ENCODE peak calls at places on chromosome 15, in four cellular contexts. Y, K, W and U are unnamed samples. For H3K9me3, the result is how much of the 10 kb centered on the place peaks cover.

GRCh38 chr15:39625856-39626255 is 45.0 kb downstream of the THBS1 start:
- DNase-seq in Y (peak), K (no peak), W (peak), U (no peak)

GRCh38 chr15:44726568-44727461 is 9.5 kb upstream of the TRIM69 start:
- DNase-seq in Y (peak), K (peak), W (peak), U (peak)

GRCh38 chr15:78808550-78808949 is 2.7 kb downstream of the ADAMTS7 start:
- DNase-seq in Y (peak), K (no peak), W (peak), U (peak)

GRCh38 chr15:64897345-64897985 is 14.2 kb upstream of the ANKDD1A start:
- DNase-seq in Y (peak), K (peak), W (peak), U (no peak)

GRCh38 chr15:34065941-34066340 is 26.9 kb upstream of the AVEN start:
- DNase-seq in Y (no peak), K (no peak), W (no peak), U (no peak)

GRCh38 chr15:80127911-80128310 is 24.9 kb upstream of the FAH start:
- DNase-seq in Y (no peak), K (no peak), W (peak), U (no peak)

GRCh38 chr15:100106732-100107131 is 235.0 kb downstream of the ADAMTS17 start:
- DNase-seq in Y (no peak), K (peak), W (no peak), U (no peak)

GRCh38 chr15:66229790-66230460 is 23.6 kb downstream of the MEGF11 start:
- DNase-seq in Y (no peak), K (no peak), W (no peak), U (no peak)

GRCh38 chr15:57281357-57281756 is 94.9 kb upstream of the CGNL1 start:
- DNase-seq in Y (no peak), K (no peak), W (no peak), U (no peak)

GRCh38 chr15:40258544-40258943 is 19.7 kb downstream of the PAK6 start:
- DNase-seq in Y (no peak), K (no peak), W (no peak), U (no peak)

GRCh38 chr15:94631608-94632007 is 400.2 kb downstream of the MCTP2 start:
- DNase-seq in Y (no peak), K (no peak), W (no peak), U (no peak)

GRCh38 chr15:89654311-89654761 is 931 bp downstream of the KIF7 start:
- DNase-seq in Y (peak), K (no peak), W (peak), U (no peak)

GRCh38 chr15:82640672-82641071 is 6.5 kb downstream of the CPEB1 start:
- DNase-seq in Y (no peak), K (no peak), W (no peak), U (no peak)

GRCh38 chr15:36373549-36373948 is 205.9 kb upstream of the CDIN1 start:
- DNase-seq in Y (peak), K (no peak), W (no peak), U (no peak)

GRCh38 chr15:64635486-64635815 is 139.9 kb downstream of the RBPMS2 start:
- DNase-seq in Y (no peak), K (peak), W (peak), U (peak)

GRCh38 chr15:85306946-85307686 is 73.3 kb upstream of the AKAP13 start:
- DNase-seq in Y (no peak), K (no peak), W (no peak), U (no peak)

GRCh38 chr15:98150531-98150930 is 190.0 kb downstream of the ARRDC4 start:
- DNase-seq in Y (no peak), K (no peak), W (no peak), U (no peak)

GRCh38 chr15:78873796-78874761 is 1.4 kb downstream of the MORF4L1 start:
- DNase-seq in Y (peak), K (peak), W (peak), U (peak)

GRCh38 chr15:58249646-58250312 is 111.6 kb downstream of the AQP9 start:
- DNase-seq in Y (no peak), K (no peak), W (no peak), U (no peak)

GRCh38 chr15:85642693-85643058 is 152.0 kb downstream of the KLHL25 start:
- DNase-seq in Y (no peak), K (peak), W (peak), U (no peak)

GRCh38 chr15:63389902-63390301 is 8.3 kb upstream of the CA12 start:
- DNase-seq in Y (peak), K (no peak), W (no peak), U (no peak)

GRCh38 chr15:43511012-43511885 is 6.2 kb upstream of the MAP1A start:
- DNase-seq in Y (peak), K (peak), W (peak), U (peak)

GRCh38 chr15:75153084-75153483 is 48.6 kb upstream of the C15orf39 start:
- DNase-seq in Y (peak), K (peak), W (peak), U (peak)

GRCh38 chr15:70100495-70101331 is 3.0 kb upstream of the TLE3 start:
- DNase-seq in Y (peak), K (peak), W (peak), U (peak)

GRCh38 chr15:60006203-60006782 is 2.2 kb downstream of the FOXB1 start:
- DNase-seq in Y (peak), K (peak), W (peak), U (peak)

GRCh38 chr15:49815937-49816336 is 195.1 kb downstream of the DTWD1 start:
- DNase-seq in Y (no peak), K (no peak), W (peak), U (no peak)

GRCh38 chr15:59298255-59298856 is 74.3 kb downstream of the MYO1E start:
- DNase-seq in Y (peak), K (no peak), W (peak), U (no peak)

GRCh38 chr15:81336568-81336967 is 12.6 kb upstream of the STARD5 start:
- DNase-seq in Y (peak), K (no peak), W (peak), U (peak)

GRCh38 chr15:63048986-63049665 is 6.6 kb downstream of the TPM1 start:
- DNase-seq in Y (peak), K (peak), W (peak), U (peak)

GRCh38 chr15:89630260-89630659 is 25.0 kb downstream of the KIF7 start:
- DNase-seq in Y (no peak), K (no peak), W (no peak), U (no peak)

GRCh38 chr15:88708256-88709054 is 69.6 kb downstream of the ISG20 start:
- DNase-seq in Y (no peak), K (no peak), W (peak), U (peak)

GRCh38 chr15:89492111-89492641 is 4.2 kb downstream of the RHCG start:
- DNase-seq in Y (peak), K (no peak), W (peak), U (no peak)

GRCh38 chr15:62649793-62650420 is 392.6 kb upstream of the TPM1 start:
- DNase-seq in Y (no peak), K (peak), W (peak), U (no peak)

GRCh38 chr15:98676586-98677270 is 28.4 kb downstream of the IGF1R start:
- DNase-seq in Y (no peak), K (peak), W (no peak), U (no peak)

GRCh38 chr15:48667701-48668100 is 22.2 kb upstream of the FBN1 start:
- DNase-seq in Y (peak), K (no peak), W (peak), U (no peak)

GRCh38 chr15:88048759-88049158 is 207.8 kb downstream of the NTRK3 start:
- DNase-seq in Y (no peak), K (no peak), W (no peak), U (no peak)

DNA sequence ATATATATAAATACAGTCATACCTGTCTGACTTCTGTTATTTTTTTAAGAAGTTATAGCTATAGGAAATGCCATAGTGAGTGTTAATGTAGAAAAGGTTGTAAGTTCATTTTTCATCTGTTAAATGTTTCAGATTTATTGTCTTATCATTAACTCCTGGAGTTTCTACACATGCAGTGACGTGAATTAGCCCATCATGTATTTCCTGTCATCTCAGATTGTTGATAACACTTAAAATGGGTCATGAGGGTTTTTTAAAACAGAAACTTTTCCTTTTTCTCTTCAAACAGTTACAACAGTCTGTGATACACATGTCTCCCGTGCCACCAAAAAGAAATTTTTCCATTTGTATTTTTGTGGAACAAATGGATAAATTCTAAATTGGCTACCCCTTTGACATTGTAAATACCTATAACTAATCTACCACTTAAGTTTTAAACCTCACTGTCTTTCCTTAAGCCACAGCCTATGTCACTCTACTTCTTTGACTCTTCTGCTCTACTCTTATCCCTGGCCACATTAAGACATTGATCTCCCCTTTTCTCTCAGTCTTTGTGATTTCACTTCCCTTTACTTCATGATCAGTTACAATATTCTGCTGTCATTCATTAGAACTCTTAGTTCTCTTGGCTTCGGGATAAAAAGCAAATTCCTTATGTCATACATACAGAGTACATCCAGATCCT is 89.1 kb downstream of the NEO1 start:
- DNase-seq in Y (no peak), K (no peak), W (no peak), U (peak)
- H3K27ac ChIP-seq in Y (no peak), K (no peak), W (no peak), U (no peak)

DNA sequence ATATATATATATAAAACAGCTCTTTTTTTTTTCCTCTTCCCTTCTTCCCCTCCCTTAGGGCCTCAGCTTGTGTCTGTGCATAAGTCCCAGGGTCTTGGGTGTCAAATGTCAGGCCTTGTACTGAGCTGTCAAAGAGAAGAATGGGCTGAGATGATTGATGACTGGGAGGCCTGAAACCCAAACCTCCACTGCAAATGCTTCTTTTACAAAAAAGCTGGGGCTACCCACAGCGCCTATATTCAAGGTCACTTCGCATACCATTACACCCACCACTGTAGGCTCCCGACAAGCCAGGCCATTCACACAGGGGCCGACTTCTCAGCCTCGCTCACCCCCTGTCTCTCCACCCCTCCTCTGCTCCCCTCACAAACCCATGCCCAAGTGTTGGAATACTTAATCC is 614.6 kb upstream of the NR2F2 start:
- DNase-seq in Y (no peak), K (no peak), W (no peak), U (no peak)
- H3K9me3 ChIP-seq in Y (under half), K (under half), W (under half), U (under half)

DNA sequence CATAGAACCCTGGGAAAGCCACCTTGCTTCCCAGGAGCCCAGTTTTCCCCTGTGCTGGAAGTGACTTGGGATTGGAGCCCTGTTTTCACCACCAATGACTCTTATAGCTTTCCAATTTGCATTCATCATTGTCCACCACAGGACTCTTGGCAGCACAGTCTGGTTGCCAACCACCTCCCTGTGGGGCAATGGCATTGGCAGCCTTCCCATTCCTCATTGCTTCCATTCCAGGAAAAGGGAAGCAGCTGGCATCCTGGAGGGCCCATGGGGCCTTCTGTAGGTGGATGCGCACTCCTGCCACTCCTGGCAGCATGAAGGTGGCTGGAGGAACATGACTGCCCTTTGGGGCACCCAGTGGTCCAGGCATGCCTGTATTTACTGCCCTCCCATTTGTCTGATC is 57.7 kb downstream of the FEM1B start:
- DNase-seq in Y (peak), K (peak), W (peak), U (no peak)
- H3K27ac ChIP-seq in Y (no peak), K (peak), W (peak), U (no peak)

GRCh38 chr15:91356083-91356482 is 256.0 kb downstream of the SV2B start:
- DNase-seq in Y (no peak), K (no peak), W (no peak), U (no peak)

GRCh38 chr15:91357011-91357410 is 257.0 kb downstream of the SV2B start:
- DNase-seq in Y (no peak), K (no peak), W (no peak), U (no peak)

DNA sequence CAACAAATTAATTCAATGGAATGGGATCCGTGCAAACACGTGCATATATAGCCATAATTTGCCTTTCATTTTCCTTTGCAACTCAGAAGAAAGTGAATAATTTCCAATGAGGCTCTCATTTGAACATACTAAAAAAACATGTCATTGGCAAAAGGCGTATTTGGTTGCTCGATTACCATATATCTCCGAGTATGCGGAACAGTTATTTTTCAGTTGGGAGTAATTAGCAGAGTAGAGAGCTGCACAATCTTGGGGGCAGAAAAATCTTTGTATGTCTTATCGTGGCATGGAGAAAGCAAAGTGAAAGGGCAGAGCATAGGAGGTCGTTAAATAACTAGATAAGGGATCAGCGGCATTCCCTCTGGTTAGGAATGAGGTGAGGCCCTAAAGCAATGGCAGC is 257.5 kb downstream of the SV2B start:
- DNase-seq in Y (no peak), K (no peak), W (no peak), U (no peak)
- H3K9me3 ChIP-seq in Y (under half), K (under half), W (under half), U (under half)

GRCh38 chr15:38069506-38069905 is 135.1 kb downstream of the TMCO5A start:
- DNase-seq in Y (peak), K (no peak), W (peak), U (no peak)

GRCh38 chr15:38066612-38067011 is 132.2 kb downstream of the TMCO5A start:
- DNase-seq in Y (no peak), K (peak), W (no peak), U (no peak)

GRCh38 chr15:38070778-38071177 is 136.3 kb downstream of the TMCO5A start:
- DNase-seq in Y (peak), K (no peak), W (no peak), U (no peak)

GRCh38 chr15:38069001-38069400 is 134.6 kb downstream of the TMCO5A start:
- DNase-seq in Y (peak), K (peak), W (peak), U (peak)

GRCh38 chr15:38068600-38068999 is 134.2 kb downstream of the TMCO5A start:
- DNase-seq in Y (no peak), K (no peak), W (peak), U (no peak)
- H3K27ac ChIP-seq in Y (peak), K (peak), W (peak), U (peak)

DNA sequence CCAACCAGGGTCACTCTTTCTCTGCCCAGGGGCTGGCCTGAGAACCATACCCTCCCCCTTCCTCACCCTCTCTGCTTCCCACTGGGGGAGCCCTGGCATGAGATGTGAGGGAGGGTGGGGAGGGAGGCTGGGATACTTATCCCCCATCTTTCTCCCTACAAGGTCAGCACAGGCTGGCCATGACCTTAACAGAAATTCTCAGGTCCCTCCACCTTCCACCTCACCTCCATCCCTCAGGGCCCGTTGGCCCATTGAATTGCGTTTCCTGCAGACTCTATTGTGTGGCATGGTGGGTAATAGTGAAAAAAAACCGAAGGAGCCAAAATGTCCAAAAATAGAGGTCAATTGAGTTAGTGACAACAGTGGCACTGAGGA is 159.5 kb downstream of the OR4M2 start:
- DNase-seq in Y (no peak), K (no peak), W (no peak), U (no peak)
- H3K9me3 ChIP-seq in Y (under half), K (under half), W (under half), U (half or more)